ENCODE peak calls at places on chromosomes 5 and 9, in ten cellular contexts. C is T-helper 2 cell; F is stimulated activated CD4-positive, alpha-beta T cell treated with anti-CD3 and anti-CD28 coated beads, Interleukin-12 subunit alpha, Interleukin-12 subunit beta, amount 100 ng/mL, for 4 hours; W is kidney; N is HuH-7; A is A549; R is fibroblast of the conjunctiva; S is GM23248; I is NCI-H1105 treated with DMSO at 0.1 percent for 48 hours; G is cardiac septum. Y is an unnamed sample.

GRCh38 chr9:129058965-129059795 is 21.7 kb upstream of the DOLPP1 start:
- DNase-seq in C (no peak), F (no peak), W (no peak), N (no peak), A (no peak), R (no peak), S (peak; percentile 81), I (no peak), G (no peak), Y (no peak)

GRCh38 chr5:134527156-134527960 is 1.9 kb downstream of the JADE2 start:
- DNase-seq in C (peak; percentile 63), F (peak; percentile 74), W (peak; percentile 95), N (peak; percentile 85), A (peak; percentile 94), R (peak; percentile 87), S (peak; percentile 92), I (peak; percentile 68), G (peak; percentile 93), Y (peak; percentile 94)

GRCh38 chr9:16138961-16139441 is 586.2 kb downstream of the CCDC171 start:
- DNase-seq in C (no peak), F (no peak), W (peak; percentile 69), N (no peak), A (peak; percentile 39), R (peak; percentile 43), S (peak; percentile 89), I (no peak), G (no peak), Y (no peak)

GRCh38 chr5:173923236-173924104 is 35.3 kb downstream of the CPEB4 start:
- DNase-seq in C (no peak), F (no peak), W (no peak), N (no peak), A (no peak), R (no peak), S (peak; percentile 45), I (no peak), G (no peak), Y (no peak)

GRCh38 chr9:72947987-72948465 is 4.8 kb downstream of the ALDH1A1 start:
- DNase-seq in C (no peak), F (no peak), W (no peak), N (no peak), A (peak; percentile 72), R (no peak), S (no peak), I (peak; percentile 44), G (no peak), Y (no peak)

GRCh38 chr5:79552984-79553383 is 39.0 kb upstream of the HOMER1 start:
- DNase-seq in C (no peak), F (no peak), W (no peak), N (no peak), A (no peak), R (peak; percentile 66), S (peak; percentile 54), I (no peak), G (no peak), Y (no peak)

GRCh38 chr5:74546796-74547195 is 93.7 kb downstream of the ENC1 start:
- DNase-seq in C (no peak), F (no peak), W (no peak), N (no peak), A (no peak), R (no peak), S (peak; percentile 48), I (no peak), G (no peak), Y (no peak)

GRCh38 chr5:56815657-56816545 is 552 bp downstream of the MAP3K1 start:
- DNase-seq in C (peak; percentile 25), F (peak; percentile 43), W (peak; percentile 88), N (peak; percentile 9), A (peak; percentile 41), R (no peak), S (peak; percentile 79), I (no peak), G (no peak), Y (no peak)

GRCh38 chr5:174177531-174177930 is 132.0 kb downstream of the NSG2 start:
- DNase-seq in C (no peak), F (no peak), W (no peak), N (no peak), A (no peak), R (no peak), S (no peak), I (no peak), G (no peak), Y (no peak)

GRCh38 chr5:179225387-179225786 is 119.9 kb downstream of the ADAMTS2 start:
- DNase-seq in C (no peak), F (no peak), W (no peak), N (no peak), A (no peak), R (no peak), S (no peak), I (no peak), G (peak; percentile 55), Y (no peak)

GRCh38 chr5:111887706-111888105 is 130.7 kb upstream of the NREP start:
- DNase-seq in C (no peak), F (no peak), W (no peak), N (no peak), A (no peak), R (no peak), S (no peak), I (no peak), G (no peak), Y (no peak)

GRCh38 chr5:108560581-108560980 is 178.7 kb upstream of the FBXL17 start:
- DNase-seq in C (no peak), F (no peak), W (no peak), N (no peak), A (no peak), R (peak; percentile 50), S (peak; percentile 93), I (no peak), G (no peak), Y (no peak)

Y was measured in mesenteric fat pad.